ENCODE peak calls at places on chromosomes 5 and 9, in four cellular contexts. F is GM12878, D is K562, W is HepG2. B is an unnamed sample.
A peak's percentile ranks its signal among the peaks of the same experiment; 100 is the strongest.

GRCh38 chr9:107704791-107705190 is 215.2 kb upstream of the KLF4 start:
- DNase-seq in F (no peak), D (no peak), W (no peak), B (no peak)

GRCh38 chr5:143356855-143357254 is 46.6 kb downstream of the NR3C1 start:
- DNase-seq in F (no peak), D (no peak), W (no peak), B (no peak)

GRCh38 chr5:119368238-119368630 is 12.4 kb downstream of the TNFAIP8 start:
- DNase-seq in F (peak; percentile 44), D (no peak), W (no peak), B (no peak)

GRCh38 chr9:99197987-99198386 is 23.8 kb downstream of the ALG2 start:
- DNase-seq in F (no peak), D (no peak), W (no peak), B (no peak)

GRCh38 chr5:3364941-3365340 is 230.7 kb upstream of the IRX1 start:
- DNase-seq in F (no peak), D (no peak), W (no peak), B (no peak)

GRCh38 chr5:150015415-150015814 is 14.9 kb downstream of the HMGXB3 start:
- DNase-seq in F (no peak), D (no peak), W (no peak), B (no peak)

GRCh38 chr5:175718401-175719108 is 60.7 kb downstream of the HRH2 start:
- DNase-seq in F (no peak), D (peak; percentile 56), W (no peak), B (peak; percentile 45)

GRCh38 chr5:30392897-30393296 is 800.6 kb upstream of the CDH6 start:
- DNase-seq in F (no peak), D (no peak), W (no peak), B (no peak)

GRCh38 chr9:128070874-128071273 is 2.8 kb downstream of the SLC25A25 start:
- DNase-seq in F (no peak), D (no peak), W (no peak), B (no peak)

GRCh38 chr5:56740868-56741267 is 74.5 kb upstream of the MAP3K1 start:
- DNase-seq in F (no peak), D (no peak), W (no peak), B (no peak)

GRCh38 chr5:156677963-156678362 is 172.1 kb upstream of the PPP1R2B start:
- DNase-seq in F (no peak), D (no peak), W (no peak), B (no peak)

GRCh38 chr9:106602354-106602753 is 260.6 kb upstream of the ZNF462 start:
- DNase-seq in F (no peak), D (no peak), W (no peak), B (no peak)

GRCh38 chr5:63456279-63456678 is 506.0 kb downstream of the HTR1A start:
- DNase-seq in F (no peak), D (no peak), W (no peak), B (no peak)

GRCh38 chr5:118863345-118863744 is 125.0 kb downstream of the DTWD2 start:
- DNase-seq in F (no peak), D (no peak), W (no peak), B (no peak)

GRCh38 chr5:179866241-179867078 is 7.8 kb upstream of the MRNIP start:
- DNase-seq in F (peak; percentile 1), D (no peak), W (no peak), B (no peak)

GRCh38 chr5:143304836-143305475 is 98.5 kb downstream of the NR3C1 start:
- DNase-seq in F (no peak), D (no peak), W (no peak), B (no peak)

GRCh38 chr9:109599131-109599530 is 101.0 kb upstream of the PTPN3 start:
- DNase-seq in F (no peak), D (no peak), W (no peak), B (no peak)

GRCh38 chr5:143002459-143003327 is 232.5 kb downstream of the ARHGAP26 start:
- DNase-seq in F (peak; percentile 82), D (peak; percentile 23), W (no peak), B (peak; percentile 32)

GRCh38 chr5:33212900-33213299 is 227.9 kb upstream of the TARS1 start:
- DNase-seq in F (no peak), D (no peak), W (no peak), B (no peak)

GRCh38 chr5:78720234-78720985 is 71.8 kb upstream of the LHFPL2 start:
- DNase-seq in F (no peak), D (no peak), W (no peak), B (no peak)

GRCh38 chr5:147481376-147481775 is 28.5 kb downstream of the DPYSL3 start:
- DNase-seq in F (no peak), D (no peak), W (no peak), B (no peak)

GRCh38 chr5:74587895-74588294 is 52.6 kb downstream of the ENC1 start:
- DNase-seq in F (no peak), D (no peak), W (no peak), B (no peak)

GRCh38 chr5:94175912-94176311 is 434.5 kb upstream of the POU5F2 start:
- DNase-seq in F (no peak), D (no peak), W (no peak), B (no peak)

GRCh38 chr5:177496111-177497010 is 1.0 kb downstream of the PDLIM7 start:
- DNase-seq in F (no peak), D (peak; percentile 39), W (peak; percentile 85), B (peak; percentile 91)

GRCh38 chr9:99192786-99193465 is 28.8 kb downstream of the ALG2 start:
- DNase-seq in F (no peak), D (no peak), W (no peak), B (no peak)

GRCh38 chr5:12242960-12243888 is 339.0 kb upstream of the CTNND2 start:
- DNase-seq in F (no peak), D (no peak), W (no peak), B (no peak)

GRCh38 chr5:154138701-154139100 is 51.8 kb upstream of the GALNT10 start:
- DNase-seq in F (no peak), D (no peak), W (no peak), B (no peak)

GRCh38 chr5:175344331-175345200 is 99.4 kb downstream of the DRD1 start:
- DNase-seq in F (no peak), D (no peak), W (peak; percentile 11), B (no peak)

GRCh38 chr5:72470817-72471216 is 36.4 kb downstream of the ZNF366 start:
- DNase-seq in F (no peak), D (no peak), W (no peak), B (no peak)

GRCh38 chr9:124291801-124292396 is 34.1 kb downstream of the NEK6 start:
- DNase-seq in F (peak; percentile 77), D (no peak), W (peak; percentile 32), B (no peak)

GRCh38 chr5:11777096-11777495 is 127.2 kb downstream of the CTNND2 start:
- DNase-seq in F (no peak), D (no peak), W (no peak), B (no peak)

DNA sequence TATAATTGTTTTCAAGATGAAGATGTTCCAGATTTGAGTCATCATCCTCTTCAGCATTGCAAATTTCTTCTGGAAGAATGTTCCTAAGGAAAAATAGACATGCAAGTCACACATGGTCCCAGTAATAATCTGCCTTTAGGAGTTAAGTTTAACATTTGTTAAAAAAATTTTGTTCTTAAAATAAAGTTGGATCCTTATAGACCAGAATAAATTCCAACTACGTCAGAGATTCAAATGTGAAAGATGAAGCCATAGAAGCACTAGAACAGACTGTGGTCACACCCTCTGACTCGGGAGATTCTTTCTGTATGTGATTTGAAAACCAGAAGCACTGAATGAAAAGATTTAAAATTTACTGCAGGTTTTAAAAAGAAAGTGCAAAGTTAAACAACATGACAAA is 14.1 kb upstream of the ASPN start:
- DNase-seq in F (no peak), D (no peak), W (no peak), B (no peak)
- TF ChIP-seq BHLHE40 in F (no peak), D (no peak), W (no peak), B (no peak)

DNA sequence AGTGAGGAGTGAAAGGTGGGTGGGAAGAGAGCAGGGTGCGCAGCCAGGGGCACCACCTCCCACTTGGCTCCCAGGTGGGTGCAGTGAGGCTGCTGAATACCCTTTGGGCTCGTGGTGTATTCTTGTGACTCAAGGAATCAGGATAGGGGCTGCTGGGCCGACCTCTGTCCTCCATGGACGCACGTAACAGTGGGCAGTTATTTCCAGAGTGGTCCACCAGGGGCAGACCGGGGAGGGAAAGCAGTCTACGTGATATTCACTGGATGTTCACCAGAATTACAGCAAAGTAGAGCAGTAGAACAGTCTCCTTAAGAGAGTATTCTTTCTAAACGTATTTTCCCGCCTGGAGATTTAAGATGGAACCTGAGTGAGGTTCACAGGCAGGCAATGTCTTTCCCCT is 88.5 kb downstream of the SYK start:
- DNase-seq in F (no peak), D (no peak), W (peak; percentile 10), B (peak; percentile 36)
- TF ChIP-seq TARDBP in F (no peak), D (no peak), W (no peak), B (no peak)

GRCh38 chr9:69200071-69200470 is 26.0 kb downstream of the TJP2 start:
- DNase-seq in F (no peak), D (peak; percentile 52), W (no peak), B (no peak)
- TF ChIP-seq BHLHE40 in F (no peak), D (no peak), W (no peak), B (no peak)

DNA sequence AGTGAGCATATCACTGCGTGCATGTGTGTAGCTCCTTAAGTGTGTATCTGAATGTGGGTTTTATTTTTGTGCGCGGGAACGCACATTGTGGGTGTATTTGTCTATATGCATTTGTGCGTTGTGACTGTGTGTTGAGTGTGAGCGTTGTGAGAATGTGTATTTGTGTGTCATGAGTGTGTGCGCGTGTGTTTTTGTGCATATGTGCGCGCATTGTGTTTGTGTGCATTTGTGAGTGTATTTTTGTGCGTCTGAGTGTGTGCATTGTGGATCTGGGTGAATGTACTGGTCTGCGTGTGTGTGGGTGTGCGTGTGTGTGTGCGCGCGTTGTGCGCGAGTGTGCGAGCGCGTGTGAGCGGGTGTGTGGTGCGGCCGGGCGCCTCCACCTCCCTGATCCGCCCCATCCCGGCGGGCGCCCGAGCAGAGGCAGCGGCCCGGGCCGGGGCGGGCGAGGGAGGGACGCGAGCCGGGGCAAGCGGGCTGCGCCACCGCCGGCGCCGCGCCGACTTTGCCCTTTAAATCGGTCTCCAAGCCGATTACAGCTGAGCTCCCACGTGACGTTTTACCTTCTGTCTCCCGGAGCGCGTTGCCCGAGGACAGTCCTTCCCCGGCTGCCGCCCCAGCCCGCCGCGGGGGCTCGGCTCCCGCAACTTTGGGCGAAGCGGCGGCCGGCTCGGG is at the start of gene RASGRF2:
- DNase-seq in F (no peak), D (no peak), W (peak; percentile 76), B (peak; percentile 67)
- TF ChIP-seq TARDBP in F (no peak), D (no peak), W (no peak), B (no peak)

DNA sequence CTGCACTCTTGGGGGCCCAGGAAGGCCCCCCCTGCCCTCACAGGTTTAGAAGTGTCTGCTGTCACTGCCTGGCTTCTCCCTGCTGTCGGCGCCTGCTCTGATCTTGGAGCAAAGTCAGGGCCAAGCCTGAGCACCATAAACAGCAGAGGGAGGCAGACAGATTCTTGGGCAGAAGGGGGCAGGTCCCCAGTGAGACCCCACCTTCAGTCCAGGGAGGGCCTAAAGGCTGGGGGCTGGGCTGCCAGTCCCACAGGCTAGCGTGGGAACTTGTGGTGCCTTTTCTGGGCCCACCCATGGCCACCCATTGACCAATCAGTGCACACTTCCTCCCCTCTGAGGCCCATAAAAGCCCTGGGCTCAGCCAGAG is 124.0 kb downstream of the OLFM1 start:
- DNase-seq in F (no peak), D (no peak), W (no peak), B (no peak)
- TF ChIP-seq BHLHE40 in F (no peak), D (no peak), W (no peak), B (no peak)

B was measured in HEK293T.